ENCODE peak calls at places on chromosome 7, in five cellular contexts. A is RPMI7951; C is stimulated activated CD4-positive, alpha-beta T cell treated with anti-CD3 and anti-CD28 coated beads, Interleukin-12 subunit alpha, Interleukin-12 subunit beta, amount 100 ng/mL, for 4 hours; W is GM13977; I is T-cell. T is an unnamed sample.

GRCh38 chr7:156504687-156505545 is 135.7 kb upstream of the RNF32 start:
- DNase-seq in W (no peak), C (no peak), A (no peak), I (no peak), T (no peak)

GRCh38 chr7:42237891-42238531 is 1.0 kb upstream of the GLI3 start:
- DNase-seq in W (no peak), A (peak), I (no peak), C (no peak), T (no peak)

GRCh38 chr7:140593583-140593982 is 47.0 kb downstream of the DENND2A start:
- DNase-seq in W (no peak), I (no peak), C (no peak), A (no peak), T (no peak)

GRCh38 chr7:133011746-133012145 is 70.1 kb downstream of the CHCHD3 start:
- DNase-seq in W (no peak), C (no peak), A (no peak), I (no peak), T (no peak)

GRCh38 chr7:157875230-157876179 is 538.7 kb downstream of the DNAJB6 start:
- DNase-seq in W (no peak), A (peak), C (peak), I (peak), T (no peak)

GRCh38 chr7:2038876-2039728 is 193.6 kb downstream of the MAD1L1 start:
- DNase-seq in W (no peak), C (no peak), A (no peak), I (peak), T (no peak)

GRCh38 chr7:30027065-30027456 is 559 bp upstream of the FKBP14 start:
- DNase-seq in C (no peak), I (peak), A (peak), W (peak), T (peak)

GRCh38 chr7:41967156-41967555 is 264.3 kb upstream of the INHBA start:
- DNase-seq in I (no peak), A (peak), W (no peak), C (no peak), T (no peak)

GRCh38 chr7:78057571-78057970 is 259.0 kb downstream of the PHTF2 start:
- DNase-seq in A (no peak), C (no peak), W (no peak), I (no peak), T (no peak)

GRCh38 chr7:122768827-122769226 is 66.1 kb upstream of the RNF148 start:
- DNase-seq in A (peak), I (no peak), W (no peak), C (no peak), T (no peak)

GRCh38 chr7:17233643-17234397 is 64.6 kb upstream of the AHR start:
- DNase-seq in A (peak), W (no peak), C (peak), I (peak), T (peak)

GRCh38 chr7:47336178-47337020 is 245.5 kb downstream of the TNS3 start:
- DNase-seq in C (no peak), A (peak), I (no peak), W (no peak), T (no peak)

GRCh38 chr7:12757443-12757842 is 70.0 kb downstream of the ARL4A start:
- DNase-seq in A (peak), W (no peak), C (no peak), I (no peak), T (no peak)

GRCh38 chr7:100543586-100543985 is 4.6 kb downstream of the AGFG2 start:
- DNase-seq in W (no peak), A (no peak), C (no peak), I (no peak), T (no peak)

GRCh38 chr7:6578114-6579084 is 1.1 kb downstream of the ZDHHC4 start:
- DNase-seq in W (no peak), I (no peak), C (no peak), A (no peak), T (no peak)

GRCh38 chr7:44387427-44387826 is 62.0 kb upstream of the CAMK2B start:
- DNase-seq in A (no peak), I (no peak), C (no peak), W (no peak), T (no peak)

GRCh38 chr7:24705481-24705954 is 51.7 kb downstream of the GSDME start:
- DNase-seq in I (no peak), W (no peak), A (no peak), C (no peak), T (no peak)

GRCh38 chr7:145692237-145692950 is 424.2 kb upstream of the CNTNAP2 start:
- DNase-seq in A (peak), I (no peak), C (no peak), W (no peak), T (no peak)

GRCh38 chr7:134419875-134420274 is 39.0 kb downstream of the AKR1B1 start:
- DNase-seq in A (peak), W (no peak), C (no peak), I (no peak), T (no peak)

GRCh38 chr7:138755331-138755747 is 42.5 kb upstream of the TMEM213 start:
- DNase-seq in C (no peak), W (no peak), A (peak), I (no peak), T (no peak)

GRCh38 chr7:159130820-159131219 is 13.8 kb downstream of the VIPR2 start:
- DNase-seq in A (no peak), C (no peak), W (no peak), I (no peak), T (no peak)

GRCh38 chr7:128755816-128756476 is 16.8 kb downstream of the CALU start:
- DNase-seq in C (no peak), A (peak), W (no peak), I (no peak), T (no peak)

GRCh38 chr7:104552102-104552501 is 223.7 kb downstream of the LHFPL3 start:
- DNase-seq in A (peak), W (peak), C (no peak), I (no peak), T (peak)

GRCh38 chr7:45902820-45903219 is 14.5 kb downstream of the IGFBP1 start:
- DNase-seq in C (no peak), W (no peak), I (no peak), A (no peak), T (no peak)

GRCh38 chr7:24419070-24419469 is 135.1 kb downstream of the NPY start:
- DNase-seq in I (no peak), A (peak), W (no peak), C (no peak), T (no peak)

GRCh38 chr7:74294191-74294998 is 5.2 kb downstream of the CLIP2 start:
- DNase-seq in A (no peak), C (no peak), I (no peak), W (no peak), T (no peak)

GRCh38 chr7:17183630-17184328 is 114.7 kb upstream of the AHR start:
- DNase-seq in C (no peak), I (no peak), W (no peak), A (peak), T (no peak)

GRCh38 chr7:71633571-71634008 is 501.6 kb downstream of the GALNT17 start:
- DNase-seq in W (no peak), A (peak), I (no peak), C (no peak), T (no peak)

GRCh38 chr7:135320277-135320676 is 86.6 kb downstream of the STRA8 start:
- DNase-seq in W (no peak), I (no peak), A (peak), C (no peak), T (no peak)

GRCh38 chr7:138895700-138896099 is 85.5 kb downstream of the KIAA1549 start:
- DNase-seq in A (no peak), W (no peak), I (no peak), C (no peak), T (no peak)

GRCh38 chr7:106744507-106745180 is 83.7 kb upstream of the CCDC71L start:
- DNase-seq in I (no peak), W (no peak), A (peak), C (no peak), T (no peak)

GRCh38 chr7:600935-601334 is 81.3 kb upstream of the PDGFA start:
- DNase-seq in C (no peak), W (no peak), A (no peak), I (no peak), T (no peak)